ENCODE peak calls at places on chromosomes 16 and 17, in six cellular contexts. Z is IMR-90, V is astrocyte, O is A549, Y is kidney, S is esophagus muscularis mucosa. D is an unnamed sample.

GRCh38 chr17:75457047-75457654 is 716 bp downstream of the TMEM94 start:
- DNase-seq in Z (peak), V (peak), O (no peak), Y (peak), S (no peak), D (no peak)

GRCh38 chr17:43936434-43936833 is 5.8 kb downstream of the PPY start:
- DNase-seq in Z (peak), V (no peak), O (no peak), Y (no peak), S (no peak), D (no peak)

GRCh38 chr16:52114414-52114813 is 432.5 kb downstream of the TOX3 start:
- DNase-seq in Z (no peak), V (no peak), O (no peak), Y (no peak), S (no peak), D (peak)

GRCh38 chr16:54746596-54746995 is 184.1 kb upstream of the IRX5 start:
- DNase-seq in Z (no peak), V (no peak), O (no peak), Y (no peak), S (no peak), D (no peak)

GRCh38 chr16:81708459-81709368 is 70.4 kb upstream of the PLCG2 start:
- DNase-seq in Z (no peak), V (no peak), O (peak), Y (peak), S (no peak), D (no peak)

GRCh38 chr17:39231587-39232551 is 6.1 kb upstream of the STAC2 start:
- DNase-seq in Z (peak), V (no peak), O (peak), Y (peak), S (no peak), D (no peak)

GRCh38 chr17:63476857-63477470 is at the start of gene ACE:
- DNase-seq in Z (peak), V (peak), O (peak), Y (no peak), S (no peak), D (no peak)

GRCh38 chr16:14641206-14641605 is 8.5 kb downstream of the BFAR start:
- DNase-seq in Z (no peak), V (no peak), O (no peak), Y (no peak), S (no peak), D (no peak)

GRCh38 chr17:29740017-29740416 is 117.3 kb upstream of the CORO6 start:
- DNase-seq in Z (no peak), V (no peak), O (no peak), Y (no peak), S (no peak), D (no peak)

GRCh38 chr16:6947291-6947690 is 385.4 kb upstream of the RBFOX1 start:
- DNase-seq in Z (no peak), V (no peak), O (no peak), Y (no peak), S (no peak), D (no peak)

GRCh38 chr17:13601317-13601775 is 383 bp downstream of the HS3ST3A1 start:
- DNase-seq in Z (no peak), V (no peak), O (no peak), Y (peak), S (no peak), D (peak)

GRCh38 chr17:68355093-68355492 is 63.8 kb downstream of the ARSG start:
- DNase-seq in Z (peak), V (peak), O (no peak), Y (no peak), S (no peak), D (no peak)

GRCh38 chr17:68353121-68353521 is 61.8 kb downstream of the ARSG start:
- DNase-seq in Z (no peak), V (no peak), O (no peak), Y (no peak), S (no peak), D (no peak)

GRCh38 chr17:68352041-68352440 is 60.7 kb downstream of the ARSG start:
- DNase-seq in Z (no peak), V (no peak), O (no peak), Y (no peak), S (no peak), D (no peak)

GRCh38 chr17:68349157-68349556 is 57.9 kb downstream of the ARSG start:
- DNase-seq in Z (no peak), V (no peak), O (no peak), Y (no peak), S (no peak), D (no peak)

DNA sequence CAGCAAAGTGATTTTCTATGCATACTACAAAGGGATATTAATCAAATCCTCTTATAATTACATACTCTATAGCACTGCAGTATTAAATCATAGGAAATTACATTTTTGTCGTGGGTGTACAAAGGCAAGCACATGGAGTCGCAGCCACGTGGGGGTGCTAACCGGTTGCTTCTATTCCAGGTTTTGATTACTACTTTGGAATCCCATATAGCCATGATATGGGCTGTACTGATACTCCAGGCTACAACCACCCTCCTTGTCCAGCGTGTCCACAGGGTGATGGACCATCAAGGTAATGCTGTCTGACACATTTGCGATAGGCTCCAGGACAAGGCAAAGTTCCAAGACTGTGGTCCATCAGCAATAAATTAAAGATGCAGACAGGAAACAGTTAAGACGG is 60.1 kb downstream of the ARSG start:
- DNase-seq in Z (no peak), V (peak), O (no peak), Y (no peak), S (no peak), D (no peak)
- TF ChIP-seq CTCF in Z (no peak), V (no peak), O (peak), Y (no peak), S (no peak), D (no peak)

GRCh38 chr16:67944690-67945391 is 921 bp upstream of the LCAT start:
- DNase-seq in Z (no peak), V (no peak), O (no peak), Y (no peak), S (no peak), D (no peak)
- H3K27ac ChIP-seq in Z (no peak), V (no peak), O (no peak), Y (no peak), S (peak), D (peak)

DNA sequence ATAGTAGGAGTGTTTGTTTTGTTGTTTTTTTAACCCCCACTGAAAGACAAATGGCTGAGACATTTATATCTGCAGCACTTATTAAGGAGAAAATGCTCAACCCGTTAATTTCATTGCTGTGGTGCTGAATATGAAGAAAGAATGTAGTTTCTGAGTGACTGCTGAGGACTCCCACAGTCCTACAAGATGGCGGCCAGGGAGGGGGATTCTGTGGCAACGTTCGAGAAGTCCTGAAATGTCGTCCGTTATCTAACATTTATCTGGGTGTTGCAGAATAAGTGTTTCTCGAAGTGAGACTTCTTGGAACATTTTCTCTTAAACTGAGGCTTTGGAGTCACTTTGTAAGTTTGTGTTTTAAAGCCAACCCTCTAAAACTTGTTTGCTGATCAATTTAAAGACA is 530.4 kb downstream of the XYLT1 start:
- DNase-seq in Z (no peak), V (no peak), O (no peak), Y (no peak), S (no peak), D (no peak)
- TF ChIP-seq CTCF in Z (no peak), V (no peak), O (no peak), Y (no peak), S (no peak), D (no peak)

GRCh38 chr17:80151333-80151732 is 4.4 kb upstream of the EIF4A3 start:
- DNase-seq in Z (peak), V (peak), O (no peak), Y (no peak), S (no peak), D (no peak)
- H3K27ac ChIP-seq in Z (no peak), V (peak), O (no peak), Y (no peak), S (peak), D (no peak)

DNA sequence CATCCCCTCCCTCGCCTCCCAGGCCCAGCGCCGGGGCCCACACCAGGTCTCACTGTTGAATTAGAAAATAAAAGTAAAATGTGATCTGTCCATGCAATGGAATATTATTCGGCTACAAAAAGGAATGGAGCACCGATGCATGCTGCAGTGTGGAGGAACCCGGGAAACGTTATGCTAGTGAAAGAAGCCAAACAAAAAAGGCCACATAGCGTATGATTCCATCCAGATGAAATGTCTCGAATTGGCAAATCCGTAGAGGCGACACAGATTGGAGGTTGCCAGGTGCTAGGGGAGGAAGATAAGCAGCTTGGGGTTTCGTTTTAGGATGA is 972 bp upstream of the ADCY9 start:
- DNase-seq in Z (no peak), V (no peak), O (no peak), Y (peak), S (no peak), D (no peak)
- TF ChIP-seq CTCF in Z (no peak), V (no peak), O (no peak), Y (no peak), S (no peak), D (no peak)

GRCh38 chr16:86222965-86223551 is 287.3 kb upstream of the FOXF1 start:
- DNase-seq in Z (peak), V (peak), O (no peak), Y (no peak), S (no peak), D (peak)
- H3K27ac ChIP-seq in Z (peak), V (no peak), O (no peak), Y (no peak), S (peak), D (no peak)

GRCh38 chr17:77736721-77737120 is 221.8 kb upstream of the TNRC6C start:
- DNase-seq in Z (no peak), V (no peak), O (no peak), Y (no peak), S (peak), D (no peak)
- TF ChIP-seq CTCF in Z (no peak), V (no peak), O (no peak), Y (no peak), S (no peak), D (no peak)

GRCh38 chr16:77881355-77882003 is 93.1 kb downstream of the VAT1L start:
- DNase-seq in Z (no peak), V (no peak), O (no peak), Y (no peak), S (no peak), D (no peak)
- H3K27ac ChIP-seq in Z (no peak), V (no peak), O (no peak), Y (no peak), S (no peak), D (no peak)

GRCh38 chr16:5634781-5635180 is 537.2 kb upstream of the EEF2KMT start:
- DNase-seq in Z (no peak), V (no peak), O (no peak), Y (no peak), S (no peak), D (no peak)

GRCh38 chr16:5639531-5639930 is 541.9 kb upstream of the EEF2KMT start:
- DNase-seq in Z (no peak), V (no peak), O (no peak), Y (no peak), S (no peak), D (no peak)

DNA sequence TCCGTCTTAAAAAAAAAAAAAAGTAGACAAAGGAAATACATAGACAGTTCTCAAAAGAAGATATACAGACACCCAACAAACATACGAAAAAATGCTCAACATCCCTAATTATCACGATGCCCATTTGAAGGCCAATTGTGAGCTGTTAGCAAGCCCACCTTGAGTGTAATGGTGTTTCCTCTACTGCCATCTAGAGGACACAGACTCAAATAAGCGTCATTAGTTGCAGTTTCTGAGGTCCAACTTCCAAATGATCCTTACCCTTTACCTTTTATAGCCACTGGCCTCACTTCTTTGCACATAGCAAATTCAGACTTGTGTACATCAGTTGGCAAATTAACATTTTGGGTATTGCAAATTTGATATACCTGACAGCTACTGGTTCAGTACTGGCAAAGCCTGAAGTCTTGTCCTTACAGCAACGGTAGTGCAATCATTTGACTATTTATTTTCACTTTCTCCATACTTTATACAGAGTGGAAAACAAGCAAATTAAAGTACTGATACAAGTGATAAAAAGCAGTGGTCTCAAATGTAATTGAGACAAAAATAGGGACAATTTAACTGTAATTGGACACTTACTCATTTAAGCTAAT is 536.3 kb upstream of the EEF2KMT start:
- DNase-seq in Z (peak), V (no peak), O (peak), Y (no peak), S (no peak), D (peak)
- TF ChIP-seq CTCF in Z (no peak), V (peak), O (peak), Y (no peak), S (peak), D (peak)

DNA sequence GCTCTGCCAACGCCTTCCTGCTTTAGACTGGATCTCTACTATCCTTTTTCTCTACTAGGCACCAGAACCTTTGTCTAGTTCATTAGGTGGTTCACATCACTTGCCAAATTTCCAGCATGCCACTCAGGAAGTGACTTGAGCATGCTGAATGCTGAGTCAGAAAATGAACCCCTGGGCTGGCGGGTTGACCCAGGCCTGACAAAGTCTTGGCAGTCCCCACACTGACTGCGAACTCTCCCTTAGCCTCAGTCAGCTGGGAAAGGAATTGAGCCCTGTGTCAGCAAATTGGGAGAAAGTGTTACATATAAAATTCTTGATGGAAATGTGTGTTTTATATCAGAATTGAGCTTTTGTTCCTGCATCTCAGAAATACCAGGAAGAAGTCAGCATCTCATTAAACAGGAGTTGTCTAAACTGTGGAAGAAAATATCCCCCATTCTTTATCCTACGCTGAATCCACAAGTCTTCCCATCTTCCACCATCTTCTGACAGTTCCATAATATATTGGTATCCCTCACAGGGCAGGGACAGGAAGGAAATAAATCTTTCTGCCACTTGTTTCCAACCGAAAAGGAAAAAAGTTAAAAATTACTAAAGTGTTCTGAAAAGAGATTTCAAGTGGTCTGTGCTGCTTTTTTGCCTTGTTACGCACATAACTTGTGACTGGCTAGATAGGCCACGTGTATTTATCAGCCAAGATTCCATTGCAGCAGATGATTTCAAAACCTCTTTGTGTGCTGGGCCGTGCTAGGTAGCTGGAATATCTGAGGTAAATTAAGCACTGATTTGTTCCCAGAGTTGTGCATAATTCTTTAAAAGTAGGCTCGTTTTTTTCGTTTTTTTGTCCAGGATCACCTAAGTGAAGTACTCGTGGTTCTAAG is 16.7 kb upstream of the SLC12A3 start:
- DNase-seq in Z (peak), V (peak), O (no peak), Y (no peak), S (no peak), D (peak)
- H3K27ac ChIP-seq in Z (no peak), V (peak), O (peak), Y (peak), S (no peak), D (peak)

D was measured in RWPE1.